ENCODE peak calls at places on chromosomes 6 and 20, in seven cellular contexts. One of them, this sample, is unnamed.

GRCh38 chr6:157075549-157076426 is 247.5 kb downstream of the TMEM242 start:
- DNase-seq in AG20443: no peak
- DNase-seq in GM23338: no peak
- DNase-seq in amniotic epithelial cell: peak
- DNase-seq in lower lobe of right lung: no peak
- DNase-seq in iris pigment epithelial cell: peak
- DNase-seq in amniotic stem cell: no peak
- DNase-seq in this sample: peak

GRCh38 chr6:12288844-12289654 is 1.1 kb upstream of the EDN1 start:
- DNase-seq in AG20443: peak
- DNase-seq in GM23338: peak
- DNase-seq in amniotic epithelial cell: peak
- DNase-seq in lower lobe of right lung: no peak
- DNase-seq in iris pigment epithelial cell: peak
- DNase-seq in amniotic stem cell: peak
- DNase-seq in this sample: peak

GRCh38 chr6:167970236-167970635 is 27.2 kb upstream of the KIF25 start:
- DNase-seq in AG20443: no peak
- DNase-seq in GM23338: no peak
- DNase-seq in amniotic epithelial cell: no peak
- DNase-seq in lower lobe of right lung: no peak
- DNase-seq in iris pigment epithelial cell: no peak
- DNase-seq in amniotic stem cell: no peak
- DNase-seq in this sample: no peak

GRCh38 chr6:47256361-47256760 is 53.3 kb downstream of the TNFRSF21 start:
- DNase-seq in AG20443: no peak
- DNase-seq in GM23338: no peak
- DNase-seq in amniotic epithelial cell: peak
- DNase-seq in lower lobe of right lung: no peak
- DNase-seq in iris pigment epithelial cell: peak
- DNase-seq in amniotic stem cell: no peak
- DNase-seq in this sample: no peak

GRCh38 chr20:64058536-64058935 is 4.5 kb upstream of the TCEA2 start:
- DNase-seq in AG20443: no peak
- DNase-seq in GM23338: no peak
- DNase-seq in amniotic epithelial cell: no peak
- DNase-seq in lower lobe of right lung: no peak
- DNase-seq in iris pigment epithelial cell: peak
- DNase-seq in amniotic stem cell: no peak
- DNase-seq in this sample: no peak

GRCh38 chr6:22322103-22322882 is 25.5 kb upstream of the PRL start:
- DNase-seq in AG20443: no peak
- DNase-seq in GM23338: no peak
- DNase-seq in amniotic epithelial cell: no peak
- DNase-seq in lower lobe of right lung: no peak
- DNase-seq in iris pigment epithelial cell: no peak
- DNase-seq in amniotic stem cell: no peak
- DNase-seq in this sample: no peak

GRCh38 chr6:43983632-43984031 is 143.6 kb downstream of the MRPL14 start:
- DNase-seq in AG20443: no peak
- DNase-seq in GM23338: no peak
- DNase-seq in amniotic epithelial cell: no peak
- DNase-seq in lower lobe of right lung: peak
- DNase-seq in iris pigment epithelial cell: no peak
- DNase-seq in amniotic stem cell: no peak
- DNase-seq in this sample: no peak

GRCh38 chr6:79446006-79446405 is 91.2 kb downstream of the LCA5 start:
- DNase-seq in AG20443: no peak
- DNase-seq in GM23338: no peak
- DNase-seq in amniotic epithelial cell: no peak
- DNase-seq in lower lobe of right lung: no peak
- DNase-seq in iris pigment epithelial cell: no peak
- DNase-seq in amniotic stem cell: no peak
- DNase-seq in this sample: no peak

GRCh38 chr6:1075444-1075843 is 236.5 kb upstream of the FOXQ1 start:
- DNase-seq in AG20443: no peak
- DNase-seq in GM23338: no peak
- DNase-seq in amniotic epithelial cell: no peak
- DNase-seq in lower lobe of right lung: no peak
- DNase-seq in iris pigment epithelial cell: no peak
- DNase-seq in amniotic stem cell: no peak
- DNase-seq in this sample: no peak

GRCh38 chr6:85113934-85114582 is 335.8 kb upstream of the NT5E start:
- DNase-seq in AG20443: peak
- DNase-seq in GM23338: no peak
- DNase-seq in amniotic epithelial cell: no peak
- DNase-seq in lower lobe of right lung: no peak
- DNase-seq in iris pigment epithelial cell: peak
- DNase-seq in amniotic stem cell: no peak
- DNase-seq in this sample: no peak

GRCh38 chr20:35007413-35007812 is 51.7 kb downstream of the MYH7B start:
- DNase-seq in AG20443: no peak
- DNase-seq in GM23338: no peak
- DNase-seq in amniotic epithelial cell: no peak
- DNase-seq in lower lobe of right lung: no peak
- DNase-seq in iris pigment epithelial cell: no peak
- DNase-seq in amniotic stem cell: no peak
- DNase-seq in this sample: no peak

GRCh38 chr6:129289442-129289841 is 406.5 kb downstream of the LAMA2 start:
- DNase-seq in AG20443: no peak
- DNase-seq in GM23338: no peak
- DNase-seq in amniotic epithelial cell: no peak
- DNase-seq in lower lobe of right lung: no peak
- DNase-seq in iris pigment epithelial cell: no peak
- DNase-seq in amniotic stem cell: no peak
- DNase-seq in this sample: no peak

GRCh38 chr20:43284481-43284880 is 94.8 kb upstream of the PTPRT start:
- DNase-seq in AG20443: no peak
- DNase-seq in GM23338: no peak
- DNase-seq in amniotic epithelial cell: no peak
- DNase-seq in lower lobe of right lung: no peak
- DNase-seq in iris pigment epithelial cell: no peak
- DNase-seq in amniotic stem cell: no peak
- DNase-seq in this sample: no peak

GRCh38 chr20:47533518-47534062 is 31.9 kb downstream of the NCOA3 start:
- DNase-seq in AG20443: no peak
- DNase-seq in GM23338: no peak
- DNase-seq in amniotic epithelial cell: no peak
- DNase-seq in lower lobe of right lung: no peak
- DNase-seq in iris pigment epithelial cell: no peak
- DNase-seq in amniotic stem cell: no peak
- DNase-seq in this sample: no peak

GRCh38 chr6:156720739-156721714 is 56.2 kb upstream of the ARID1B start:
- DNase-seq in AG20443: no peak
- DNase-seq in GM23338: peak
- DNase-seq in amniotic epithelial cell: no peak
- DNase-seq in lower lobe of right lung: peak
- DNase-seq in iris pigment epithelial cell: peak
- DNase-seq in amniotic stem cell: no peak
- DNase-seq in this sample: no peak

GRCh38 chr20:4942336-4942735 is 59.0 kb downstream of the SLC23A2 start:
- DNase-seq in AG20443: peak
- DNase-seq in GM23338: no peak
- DNase-seq in amniotic epithelial cell: no peak
- DNase-seq in lower lobe of right lung: no peak
- DNase-seq in iris pigment epithelial cell: no peak
- DNase-seq in amniotic stem cell: no peak
- DNase-seq in this sample: no peak

GRCh38 chr6:137823826-137824501 is 43.1 kb upstream of the TNFAIP3 start:
- DNase-seq in AG20443: peak
- DNase-seq in GM23338: peak
- DNase-seq in amniotic epithelial cell: peak
- DNase-seq in lower lobe of right lung: no peak
- DNase-seq in iris pigment epithelial cell: peak
- DNase-seq in amniotic stem cell: no peak
- DNase-seq in this sample: peak

GRCh38 chr6:22147983-22148797 is 148.6 kb downstream of the PRL start:
- DNase-seq in AG20443: peak
- DNase-seq in GM23338: peak
- DNase-seq in amniotic epithelial cell: peak
- DNase-seq in lower lobe of right lung: peak
- DNase-seq in iris pigment epithelial cell: peak
- DNase-seq in amniotic stem cell: peak
- DNase-seq in this sample: no peak

GRCh38 chr20:6718660-6719059 is 48.8 kb upstream of the BMP2 start:
- DNase-seq in AG20443: no peak
- DNase-seq in GM23338: peak
- DNase-seq in amniotic epithelial cell: peak
- DNase-seq in lower lobe of right lung: no peak
- DNase-seq in iris pigment epithelial cell: peak
- DNase-seq in amniotic stem cell: no peak
- DNase-seq in this sample: no peak

GRCh38 chr20:24497851-24498250 is 28.4 kb downstream of the SYNDIG1 start:
- DNase-seq in AG20443: no peak
- DNase-seq in GM23338: no peak
- DNase-seq in amniotic epithelial cell: no peak
- DNase-seq in lower lobe of right lung: no peak
- DNase-seq in iris pigment epithelial cell: peak
- DNase-seq in amniotic stem cell: no peak
- DNase-seq in this sample: no peak

GRCh38 chr6:6390849-6391602 is 70.6 kb upstream of the F13A1 start:
- DNase-seq in AG20443: no peak
- DNase-seq in GM23338: peak
- DNase-seq in amniotic epithelial cell: no peak
- DNase-seq in lower lobe of right lung: no peak
- DNase-seq in iris pigment epithelial cell: no peak
- DNase-seq in amniotic stem cell: no peak
- DNase-seq in this sample: no peak

GRCh38 chr20:32441638-32442037 is 83.5 kb downstream of the ASXL1 start:
- DNase-seq in AG20443: no peak
- DNase-seq in GM23338: no peak
- DNase-seq in amniotic epithelial cell: no peak
- DNase-seq in lower lobe of right lung: no peak
- DNase-seq in iris pigment epithelial cell: no peak
- DNase-seq in amniotic stem cell: no peak
- DNase-seq in this sample: no peak

GRCh38 chr6:10409766-10410209 is 5.1 kb downstream of the TFAP2A start:
- DNase-seq in AG20443: no peak
- DNase-seq in GM23338: peak
- DNase-seq in amniotic epithelial cell: no peak
- DNase-seq in lower lobe of right lung: no peak
- DNase-seq in iris pigment epithelial cell: no peak
- DNase-seq in amniotic stem cell: no peak
- DNase-seq in this sample: no peak

GRCh38 chr20:57440678-57441509 is 49.7 kb downstream of the RBM38 start:
- DNase-seq in AG20443: peak
- DNase-seq in GM23338: peak
- DNase-seq in amniotic epithelial cell: no peak
- DNase-seq in lower lobe of right lung: peak
- DNase-seq in iris pigment epithelial cell: peak
- DNase-seq in amniotic stem cell: no peak
- DNase-seq in this sample: no peak

GRCh38 chr6:161073940-161074339 is 82.4 kb downstream of the MAP3K4 start:
- DNase-seq in AG20443: no peak
- DNase-seq in GM23338: no peak
- DNase-seq in amniotic epithelial cell: no peak
- DNase-seq in lower lobe of right lung: no peak
- DNase-seq in iris pigment epithelial cell: no peak
- DNase-seq in amniotic stem cell: no peak
- DNase-seq in this sample: no peak

GRCh38 chr6:39419607-39420006 is 97.1 kb upstream of the KCNK16 start:
- DNase-seq in AG20443: no peak
- DNase-seq in GM23338: no peak
- DNase-seq in amniotic epithelial cell: no peak
- DNase-seq in lower lobe of right lung: no peak
- DNase-seq in iris pigment epithelial cell: no peak
- DNase-seq in amniotic stem cell: no peak
- DNase-seq in this sample: no peak

GRCh38 chr20:39853664-39854063 is 835.4 kb downstream of the MAFB start:
- DNase-seq in AG20443: peak
- DNase-seq in GM23338: peak
- DNase-seq in amniotic epithelial cell: peak
- DNase-seq in lower lobe of right lung: no peak
- DNase-seq in iris pigment epithelial cell: peak
- DNase-seq in amniotic stem cell: peak
- DNase-seq in this sample: no peak

GRCh38 chr6:136429264-136429663 is 121.0 kb downstream of the MAP7 start:
- DNase-seq in AG20443: no peak
- DNase-seq in GM23338: no peak
- DNase-seq in amniotic epithelial cell: no peak
- DNase-seq in lower lobe of right lung: no peak
- DNase-seq in iris pigment epithelial cell: no peak
- DNase-seq in amniotic stem cell: no peak
- DNase-seq in this sample: no peak

GRCh38 chr6:111805511-111806181 is 67.6 kb downstream of the FYN start:
- DNase-seq in AG20443: peak
- DNase-seq in GM23338: no peak
- DNase-seq in amniotic epithelial cell: peak
- DNase-seq in lower lobe of right lung: no peak
- DNase-seq in iris pigment epithelial cell: peak
- DNase-seq in amniotic stem cell: peak
- DNase-seq in this sample: peak

GRCh38 chr6:129184808-129185366 is 301.9 kb downstream of the LAMA2 start:
- DNase-seq in AG20443: peak
- DNase-seq in GM23338: no peak
- DNase-seq in amniotic epithelial cell: no peak
- DNase-seq in lower lobe of right lung: no peak
- DNase-seq in iris pigment epithelial cell: peak
- DNase-seq in amniotic stem cell: no peak
- DNase-seq in this sample: no peak

GRCh38 chr6:150377211-150377781 is 8.5 kb downstream of the IYD start:
- DNase-seq in AG20443: no peak
- DNase-seq in GM23338: peak
- DNase-seq in amniotic epithelial cell: no peak
- DNase-seq in lower lobe of right lung: peak
- DNase-seq in iris pigment epithelial cell: no peak
- DNase-seq in amniotic stem cell: no peak
- DNase-seq in this sample: no peak

GRCh38 chr20:46324960-46325703 is 16.8 kb upstream of the CDH22 start:
- DNase-seq in AG20443: peak
- DNase-seq in GM23338: peak
- DNase-seq in amniotic epithelial cell: peak
- DNase-seq in lower lobe of right lung: no peak
- DNase-seq in iris pigment epithelial cell: peak
- DNase-seq in amniotic stem cell: no peak
- DNase-seq in this sample: no peak

GRCh38 chr6:31559958-31560696 is 12.0 kb upstream of the LTA start:
- DNase-seq in AG20443: peak
- DNase-seq in GM23338: peak
- DNase-seq in amniotic epithelial cell: peak
- DNase-seq in lower lobe of right lung: peak
- DNase-seq in iris pigment epithelial cell: peak
- DNase-seq in amniotic stem cell: no peak
- DNase-seq in this sample: peak

GRCh38 chr6:131231103-131231502 is 95.8 kb downstream of the AKAP7 start:
- DNase-seq in AG20443: peak
- DNase-seq in GM23338: no peak
- DNase-seq in amniotic epithelial cell: peak
- DNase-seq in lower lobe of right lung: no peak
- DNase-seq in iris pigment epithelial cell: peak
- DNase-seq in amniotic stem cell: no peak
- DNase-seq in this sample: no peak

GRCh38 chr20:56630506-56631317 is 1.6 kb downstream of the TFAP2C start:
- DNase-seq in AG20443: peak
- DNase-seq in GM23338: peak
- DNase-seq in amniotic epithelial cell: no peak
- DNase-seq in lower lobe of right lung: no peak
- DNase-seq in iris pigment epithelial cell: no peak
- DNase-seq in amniotic stem cell: no peak
- DNase-seq in this sample: no peak

This sample was measured in activated T-helper 1 cell treated with anti-CD3 and anti-CD28 coated beads, Interleukin-12 subunit alpha, Interleukin-12 subunit beta, Interleukin-2, Interleukin-4 antibody, amounts not matched to agents 30 ng/mL and 10 ng/mL and 1 ng/mL, durations not matched to agents 14 hours and 24 hours and 36 hours.